ENCODE peak calls at places on chromosomes 2 and 18, in six cellular contexts. Q, W, H, U, L and R are unnamed samples.

GRCh38 chr2:173997269-173997668 is 32.1 kb upstream of the SP3 start:
- DNase-seq in Q (peak; percentile 78), W (peak; percentile 85), H (peak; percentile 85), U (no peak), L (peak; percentile 84), R (no peak)

GRCh38 chr2:33086400-33087015 is 139.8 kb downstream of the LTBP1 start:
- DNase-seq in Q (peak; percentile 87), W (peak; percentile 90), H (no peak), U (peak; percentile 10), L (no peak), R (no peak)

GRCh38 chr2:134500211-134500935 is 218.4 kb downstream of the TMEM163 start:
- DNase-seq in Q (no peak), W (peak; percentile 5), H (no peak), U (no peak), L (no peak), R (no peak)

GRCh38 chr18:78814321-78814720 is 165.3 kb upstream of the SALL3 start:
- DNase-seq in Q (no peak), W (no peak), H (no peak), U (no peak), L (no peak), R (no peak)

GRCh38 chr2:152354909-152355308 is 19.9 kb downstream of the FMNL2 start:
- DNase-seq in Q (no peak), W (no peak), H (no peak), U (no peak), L (no peak), R (no peak)

GRCh38 chr2:46394649-46395510 is 84.5 kb upstream of the TMEM247 start:
- DNase-seq in Q (no peak), W (no peak), H (no peak), U (no peak), L (no peak), R (no peak)

GRCh38 chr2:65277791-65278449 is 50.3 kb downstream of the ACTR2 start:
- DNase-seq in Q (no peak), W (no peak), H (no peak), U (no peak), L (no peak), R (no peak)

GRCh38 chr18:22466608-22467390 is 49.1 kb upstream of the CTAGE1 start:
- DNase-seq in Q (peak; percentile 67), W (peak; percentile 73), H (no peak), U (peak; percentile 39), L (no peak), R (no peak)

GRCh38 chr2:174965992-174966789 is 39.0 kb downstream of the CHN1 start:
- DNase-seq in Q (peak; percentile 46), W (peak; percentile 55), H (no peak), U (no peak), L (no peak), R (no peak)

GRCh38 chr2:185734658-185735057 is 3.9 kb upstream of the FSIP2 start:
- DNase-seq in Q (no peak), W (no peak), H (no peak), U (no peak), L (no peak), R (no peak)

GRCh38 chr2:46062637-46063412 is 234.4 kb upstream of the EPAS1 start:
- DNase-seq in Q (peak; percentile 96), W (peak; percentile 96), H (peak; percentile 78), U (peak; percentile 70), L (peak; percentile 74), R (peak; percentile 86)

GRCh38 chr2:233426619-233427342 is 72.5 kb downstream of the DGKD start:
- DNase-seq in Q (peak; percentile 63), W (peak; percentile 49), H (no peak), U (no peak), L (no peak), R (no peak)

GRCh38 chr2:1593371-1594205 is 150.7 kb downstream of the PXDN start:
- DNase-seq in Q (peak; percentile 77), W (peak; percentile 69), H (no peak), U (peak; percentile 52), L (no peak), R (no peak)

GRCh38 chr2:84741182-84741822 is 139.6 kb downstream of the TRABD2A start:
- DNase-seq in Q (peak; percentile 38), W (peak; percentile 26), H (no peak), U (no peak), L (no peak), R (no peak)

GRCh38 chr2:194765723-194766122 is 891.3 kb upstream of the SLC39A10 start:
- DNase-seq in Q (no peak), W (no peak), H (no peak), U (no peak), L (no peak), R (no peak)

GRCh38 chr2:176174382-176174834 is 14.1 kb upstream of the HOXD1 start:
- DNase-seq in Q (no peak), W (no peak), H (peak; percentile 29), U (no peak), L (no peak), R (no peak)

GRCh38 chr2:188199716-188200128 is 92.0 kb upstream of the GULP1 start:
- DNase-seq in Q (peak; percentile 75), W (peak; percentile 59), H (no peak), U (peak; percentile 67), L (no peak), R (no peak)

GRCh38 chr2:240140511-240140910 is at the start of gene OTOS:
- DNase-seq in Q (no peak), W (no peak), H (no peak), U (no peak), L (no peak), R (no peak)

GRCh38 chr2:133407341-133407740 is 160.9 kb downstream of the NCKAP5 start:
- DNase-seq in Q (no peak), W (no peak), H (no peak), U (no peak), L (no peak), R (no peak)

GRCh38 chr18:10047237-10047636 is 133.4 kb downstream of the VAPA start:
- DNase-seq in Q (peak; percentile 60), W (no peak), H (no peak), U (no peak), L (no peak), R (no peak)

GRCh38 chr18:13264091-13264777 is 45.7 kb downstream of the LDLRAD4 start:
- DNase-seq in Q (peak; percentile 55), W (peak; percentile 55), H (peak; percentile 65), U (no peak), L (peak; percentile 37), R (no peak)

GRCh38 chr2:149594411-149594810 is 6.8 kb upstream of the MMADHC start:
- DNase-seq in Q (no peak), W (no peak), H (no peak), U (no peak), L (no peak), R (no peak)

GRCh38 chr2:128622371-128622770 is 303.7 kb upstream of the HS6ST1 start:
- DNase-seq in Q (no peak), W (no peak), H (no peak), U (no peak), L (no peak), R (no peak)

GRCh38 chr2:152513681-152514080 is 178.7 kb downstream of the FMNL2 start:
- DNase-seq in Q (peak; percentile 24), W (peak; percentile 35), H (no peak), U (peak; percentile 63), L (peak; percentile 56), R (no peak)

GRCh38 chr2:34787341-34787740 is 1188.2 kb upstream of the FAM98A start:
- DNase-seq in Q (no peak), W (no peak), H (no peak), U (peak; percentile 15), L (no peak), R (no peak)

GRCh38 chr2:169637620-169638019 is 53.5 kb downstream of the PPIG start:
- DNase-seq in Q (peak; percentile 76), W (peak; percentile 62), H (no peak), U (peak; percentile 15), L (no peak), R (no peak)

DNA sequence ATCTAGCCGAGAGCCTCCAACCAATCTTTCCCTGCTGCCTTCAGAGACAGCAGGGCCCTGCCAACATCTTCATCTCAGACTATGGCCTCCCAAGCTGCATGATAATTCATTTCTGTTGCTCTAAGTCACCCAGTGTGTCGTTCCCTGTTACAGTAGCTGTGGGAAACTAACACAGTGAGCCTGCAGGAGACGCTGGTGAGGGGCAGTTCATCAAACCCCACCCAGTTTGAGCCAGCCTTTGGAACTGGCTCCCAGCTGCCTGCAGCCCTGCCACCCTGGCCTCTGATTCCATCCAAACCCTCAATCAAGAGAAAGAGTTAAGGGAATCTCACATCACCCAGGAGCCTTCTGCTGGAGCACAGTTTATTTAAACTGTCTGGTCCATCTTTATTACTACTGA is 65.0 kb upstream of the ZCCHC2 start:
- DNase-seq in Q (no peak), W (no peak), H (no peak), U (no peak), L (no peak), R (no peak)
- TF ChIP-seq CTCF in Q (no peak), W (no peak), H (no peak), U (no peak), L (no peak), R (no peak)

DNA sequence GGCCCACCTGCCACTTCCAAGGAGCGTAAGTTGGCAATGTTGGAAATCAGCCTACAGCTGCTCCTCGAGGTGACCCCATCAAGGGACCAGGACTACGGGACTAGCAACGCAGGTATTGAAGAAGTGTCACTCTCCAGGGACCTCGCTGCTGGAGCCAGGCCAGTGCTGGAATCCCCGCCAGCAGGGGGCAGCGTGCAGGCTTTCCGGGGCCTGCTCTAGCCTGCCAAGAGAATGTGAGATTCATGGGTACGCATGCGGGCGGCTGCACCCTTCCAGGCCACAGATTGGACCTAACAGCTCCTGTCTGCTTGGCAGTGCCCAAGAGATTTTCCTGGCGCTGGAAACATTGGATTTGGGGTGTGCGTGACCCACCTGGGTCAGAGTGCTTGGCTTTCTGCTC is 182.8 kb upstream of the RAB12 start:
- DNase-seq in Q (no peak), W (no peak), H (no peak), U (no peak), L (no peak), R (peak; percentile 61)
- TF ChIP-seq CTCF in Q (peak; percentile 32), W (peak; percentile 32), H (no peak), U (no peak), L (no peak), R (peak; percentile 63)

GRCh38 chr2:24985406-24985805 is 13.7 kb upstream of the DNAJC27 start:
- DNase-seq in Q (no peak), W (no peak), H (no peak), U (no peak), L (no peak), R (no peak)
- TF ChIP-seq CTCF in Q (no peak), W (no peak), H (no peak), U (no peak), L (no peak), R (no peak)

GRCh38 chr2:177484396-177484795 is 91.8 kb downstream of the AGPS start:
- DNase-seq in Q (no peak), W (no peak), H (no peak), U (no peak), L (no peak), R (no peak)

GRCh38 chr2:177489719-177490301 is 97.2 kb downstream of the AGPS start:
- DNase-seq in Q (peak; percentile 68), W (peak; percentile 68), H (no peak), U (peak; percentile 17), L (no peak), R (peak; percentile 22)
- TF ChIP-seq CTCF in Q (peak; percentile 62), W (peak; percentile 61), H (peak; percentile 64), U (peak; percentile 50), L (peak; percentile 44), R (peak; percentile 76)